ENCODE peak calls at places on chromosomes 3 and 15, in nine cellular contexts. K is GM23248; O is NCI-H1092; P is foreskin fibroblast; F is stimulated activated CD4-positive, alpha-beta T cell treated with anti-CD3 and anti-CD28 coated beads, TNF-alpha, amount 100 ng/mL, for 4 hours; W is left ventricle myocardium superior; B is PC-3; A is EL; E is non-pigmented ciliary epithelial cell. L is an unnamed sample.

GRCh38 chr3:148971819-148972218 is 19.5 kb upstream of the GYG1 start:
- DNase-seq in A (peak), F (no peak), E (no peak), O (no peak), P (peak), B (no peak), W (no peak), K (peak), L (no peak)

GRCh38 chr3:127676921-127677351 is 4.2 kb downstream of the ABTB1 start:
- DNase-seq in O (no peak), E (no peak), P (no peak), B (no peak), F (no peak), W (no peak), K (no peak), A (no peak), L (no peak)

GRCh38 chr3:53970656-53971055 is 79.0 kb upstream of the SELENOK start:
- DNase-seq in F (no peak), P (peak), A (no peak), K (no peak), E (no peak), O (no peak), B (peak), W (no peak), L (no peak)

GRCh38 chr15:73344051-73344450 is 24.7 kb downstream of the HCN4 start:
- DNase-seq in F (no peak), A (peak), W (no peak), P (no peak), B (no peak), K (peak), O (no peak), E (no peak), L (no peak)

GRCh38 chr3:174857301-174857700 is 1.8 kb upstream of the NAALADL2 start:
- DNase-seq in W (no peak), P (no peak), F (no peak), O (no peak), K (no peak), B (no peak), E (no peak), A (no peak), L (no peak)

GRCh38 chr15:25787381-25787780 is 75.7 kb downstream of the ATP10A start:
- DNase-seq in P (peak), F (no peak), A (no peak), K (peak), W (no peak), B (no peak), O (no peak), E (no peak), L (no peak)

GRCh38 chr3:189270248-189270832 is 98.6 kb downstream of the TPRG1 start:
- DNase-seq in K (peak), O (peak), E (peak), P (peak), A (peak), B (peak), W (peak), F (peak), L (no peak)

GRCh38 chr15:69193948-69194827 is 33.8 kb downstream of the GLCE start:
- DNase-seq in P (peak), O (no peak), W (no peak), K (peak), A (peak), E (peak), F (no peak), B (no peak), L (no peak)

GRCh38 chr3:73572371-73572770 is 52.4 kb downstream of the PDZRN3 start:
- DNase-seq in O (no peak), E (no peak), A (no peak), B (no peak), P (no peak), F (no peak), K (no peak), W (no peak), L (no peak)

GRCh38 chr3:136334209-136334608 is 84.1 kb downstream of the PCCB start:
- DNase-seq in K (peak), E (no peak), A (no peak), F (no peak), P (peak), O (no peak), W (no peak), B (no peak), L (no peak)

GRCh38 chr3:42685891-42686820 is 819 bp downstream of the KLHL40 start:
- DNase-seq in F (no peak), A (no peak), P (peak), B (no peak), K (no peak), E (no peak), W (no peak), O (no peak), L (no peak)

GRCh38 chr15:90790057-90790456 is 72.9 kb downstream of the BLM start:
- DNase-seq in P (no peak), W (no peak), K (no peak), O (no peak), E (no peak), A (no peak), B (no peak), F (no peak), L (no peak)

GRCh38 chr3:15097889-15098288 is 1.1 kb downstream of the RBSN start:
- DNase-seq in P (no peak), B (peak), E (no peak), O (no peak), F (no peak), A (peak), W (no peak), K (peak), L (peak)

GRCh38 chr3:46395210-46395661 is 11.6 kb downstream of the CCR5AS start:
- DNase-seq in A (peak), P (no peak), B (no peak), K (peak), O (no peak), F (no peak), W (no peak), E (no peak), L (no peak)

GRCh38 chr3:143226678-143227291 is 107.2 kb downstream of the CHST2 start:
- DNase-seq in F (no peak), W (no peak), A (no peak), E (no peak), O (no peak), B (no peak), P (no peak), K (no peak), L (no peak)

GRCh38 chr3:189900578-189900977 is 220.1 kb downstream of the P3H2 start:
- DNase-seq in B (peak), A (no peak), F (no peak), O (no peak), K (no peak), E (no peak), W (no peak), P (no peak), L (no peak)

GRCh38 chr15:93826798-93827197 is 404.6 kb upstream of the MCTP2 start:
- DNase-seq in P (no peak), F (no peak), E (no peak), A (no peak), B (no peak), W (peak), O (no peak), K (no peak), L (no peak)

GRCh38 chr3:146172586-146172985 is 11.6 kb upstream of the PLOD2 start:
- DNase-seq in E (no peak), K (no peak), F (no peak), W (no peak), P (no peak), A (no peak), B (no peak), O (no peak), L (no peak)

L was measured in memory B cell.